ENCODE peak calls at places on chromosomes 2 and 18, in ten cellular contexts. Q, M, H, V, A, R, W, G, Y and N are unnamed samples.

GRCh38 chr18:2653467-2653866 is 2.1 kb upstream of the SMCHD1 start:
- DNase-seq in Q (no peak), G (no peak), Y (no peak), V (no peak), R (no peak), W (no peak), A (no peak), H (no peak), M (no peak), N (no peak)

GRCh38 chr2:36659872-36660312 is 36.6 kb upstream of the VIT start:
- DNase-seq in W (peak; percentile 26), A (no peak), Q (no peak), M (no peak), R (no peak), G (no peak), V (no peak), H (no peak), Y (no peak), N (no peak)

GRCh38 chr2:45342-46130 is 769 bp downstream of the FAM110C start:
- DNase-seq in G (peak; percentile 48), A (no peak), W (peak; percentile 30), M (no peak), R (no peak), H (no peak), Q (no peak), Y (peak; percentile 6), V (no peak), N (peak; percentile 32)

GRCh38 chr2:240933966-240934700 is 28.0 kb downstream of the CROCC2 start:
- DNase-seq in W (no peak), M (no peak), H (peak; percentile 10), V (no peak), Y (no peak), Q (no peak), R (no peak), G (peak; percentile 47), A (no peak), N (no peak)

GRCh38 chr2:88831071-88831791 is 139.8 kb downstream of the RPIA start:
- DNase-seq in M (no peak), W (peak; percentile 55), Q (no peak), A (no peak), H (no peak), V (no peak), G (no peak), R (no peak), Y (no peak), N (no peak)

GRCh38 chr2:215960825-215961224 is 52.5 kb downstream of the MREG start:
- DNase-seq in R (no peak), G (no peak), M (no peak), A (no peak), H (no peak), W (no peak), Y (no peak), Q (no peak), V (no peak), N (no peak)

GRCh38 chr2:79723830-79724229 is 211.0 kb downstream of the CTNNA2 start:
- DNase-seq in H (no peak), W (peak; percentile 2), V (no peak), Y (no peak), Q (no peak), R (no peak), G (no peak), A (peak; percentile 71), M (peak; percentile 5), N (no peak)

GRCh38 chr2:43293744-43294695 is 67.6 kb upstream of the ZFP36L2 start:
- DNase-seq in R (peak; percentile 56), A (peak; percentile 99), Q (no peak), Y (no peak), G (no peak), H (peak; percentile 47), M (peak; percentile 98), W (peak; percentile 98), V (no peak), N (no peak)

GRCh38 chr18:75223687-75224347 is 13.2 kb downstream of the TSHZ1 start:
- DNase-seq in M (no peak), Y (no peak), V (no peak), A (no peak), H (no peak), G (no peak), R (no peak), W (no peak), Q (no peak), N (no peak)

GRCh38 chr2:232779935-232780334 is 3.6 kb upstream of the KCNJ13 start:
- DNase-seq in Q (no peak), W (no peak), G (no peak), H (no peak), M (no peak), V (no peak), A (no peak), R (peak; percentile 31), Y (no peak), N (no peak)

GRCh38 chr2:33620-34019 is 12.7 kb downstream of the FAM110C start:
- DNase-seq in A (no peak), G (no peak), M (no peak), W (peak; percentile 97), H (no peak), Q (no peak), Y (no peak), R (no peak), V (no peak), N (no peak)

GRCh38 chr2:12090072-12090471 is 343.6 kb downstream of the LPIN1 start:
- DNase-seq in W (no peak), H (no peak), R (no peak), M (no peak), A (no peak), Q (no peak), V (no peak), Y (no peak), G (no peak), N (no peak)

GRCh38 chr18:10153924-10154635 is 240.3 kb downstream of the VAPA start:
- DNase-seq in R (no peak), Y (no peak), G (no peak), W (no peak), M (no peak), H (no peak), A (no peak), V (no peak), Q (no peak), N (no peak)

GRCh38 chr2:223735659-223736244 is 101.6 kb downstream of the AP1S3 start:
- DNase-seq in Y (no peak), M (peak; percentile 70), R (no peak), V (no peak), A (peak; percentile 93), H (no peak), G (no peak), Q (no peak), W (peak; percentile 90), N (no peak)
- TF ChIP-seq CTCF in Y (no peak), M (no peak), R (no peak), V (no peak), A (no peak), H (no peak), G (no peak), Q (no peak), W (no peak), N (no peak)

GRCh38 chr18:50195689-50196088 is 742 bp upstream of the MYO5B start:
- DNase-seq in Y (no peak), V (no peak), M (no peak), H (no peak), Q (no peak), A (no peak), R (no peak), W (no peak), G (no peak), N (no peak)

GRCh38 chr18:50192903-50193795 is 1.8 kb downstream of the MYO5B start:
- DNase-seq in H (no peak), Y (no peak), M (no peak), Q (no peak), G (no peak), R (no peak), V (no peak), W (peak; percentile 53), A (no peak), N (no peak)

GRCh38 chr18:50196261-50196660 is 1.3 kb upstream of the MYO5B start:
- DNase-seq in H (no peak), M (no peak), Y (no peak), R (no peak), A (no peak), W (no peak), G (no peak), V (no peak), Q (no peak), N (no peak)

GRCh38 chr18:50193796-50194622 is 938 bp downstream of the MYO5B start:
- DNase-seq in Q (peak; percentile 27), R (no peak), W (peak; percentile 25), Y (no peak), A (no peak), H (no peak), V (no peak), M (no peak), G (peak; percentile 12), N (peak; percentile 34)

GRCh38 chr18:50194623-50195532 is at the start of gene MYO5B:
- DNase-seq in Y (peak; percentile 17), W (peak; percentile 85), M (no peak), A (no peak), Q (peak; percentile 79), R (peak; percentile 78), V (peak; percentile 27), H (no peak), G (peak; percentile 20), N (peak; percentile 55)
- TF ChIP-seq CTCF in Y (peak; percentile 69), W (peak; percentile 5), M (no peak), A (no peak), Q (peak; percentile 72), R (no peak), V (peak; percentile 70), H (no peak), G (no peak), N (peak; percentile 37)

DNA sequence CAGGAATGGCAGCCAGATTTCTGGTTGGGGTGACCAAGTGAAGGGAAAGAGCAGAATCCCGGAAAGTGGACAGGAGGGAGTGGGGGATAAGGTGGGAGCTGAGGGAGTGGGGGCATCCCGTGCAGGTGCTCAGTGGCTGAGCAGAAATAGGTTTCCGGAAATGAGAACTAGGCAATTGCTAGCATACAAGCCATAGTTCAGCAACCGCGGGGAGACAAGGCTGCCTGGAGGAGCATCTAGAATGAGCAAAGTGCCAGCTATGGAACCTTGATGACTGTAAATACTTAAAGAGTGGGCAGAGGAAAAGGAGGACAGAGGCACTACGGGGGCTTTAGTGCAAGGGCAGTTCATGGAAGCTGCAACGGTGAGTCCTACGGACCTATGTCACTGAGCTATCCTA is 220.2 kb downstream of the BCL11A start:
- DNase-seq in Q (no peak), V (no peak), M (no peak), Y (no peak), A (no peak), H (no peak), R (no peak), G (no peak), W (no peak), N (no peak)
- TF ChIP-seq CTCF in Q (no peak), V (no peak), M (no peak), Y (no peak), A (no peak), H (no peak), R (no peak), G (no peak), W (no peak), N (no peak)

DNA sequence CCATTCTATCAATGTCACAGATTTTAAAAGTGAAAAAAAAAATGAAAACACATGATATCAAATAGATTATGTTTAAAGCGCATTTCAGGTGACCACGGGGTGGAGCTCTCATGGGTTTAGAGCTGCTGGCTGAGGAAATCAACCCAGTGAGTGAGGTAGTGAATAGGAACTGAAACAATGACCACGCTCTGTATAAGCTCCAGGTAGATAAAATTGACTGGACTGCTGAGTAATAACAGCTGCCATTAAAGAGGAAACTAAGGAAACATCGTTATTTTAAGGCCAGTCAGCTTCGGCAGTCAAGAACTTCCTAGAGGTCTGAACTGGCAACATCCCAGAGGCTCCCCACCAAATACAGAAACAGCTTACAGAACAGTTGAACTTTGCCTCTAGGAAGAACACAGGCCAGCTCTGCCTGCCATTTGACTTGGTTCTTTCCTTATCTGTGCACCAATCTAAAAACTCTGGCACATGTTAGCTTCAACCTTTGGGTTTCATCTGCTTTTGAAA is 185.9 kb downstream of the PDE1A start:
- DNase-seq in A (peak; percentile 41), M (no peak), H (peak; percentile 19), Q (no peak), W (peak; percentile 52), G (no peak), Y (peak; percentile 7), V (no peak), R (no peak), N (peak; percentile 48)
- TF ChIP-seq CTCF in A (peak; percentile 29), M (peak; percentile 37), H (peak; percentile 32), Q (peak; percentile 60), W (peak; percentile 66), G (no peak), Y (peak; percentile 64), V (no peak), R (no peak), N (peak; percentile 17)